ENCODE peak calls at places on chromosome 2, in seven cellular contexts. W, C, G, Z, K, O and D are unnamed samples.

GRCh38 chr2:200668473-200668872 is 82.7 kb downstream of the AOX1 start:
- DNase-seq in W (no peak), C (no peak), G (no peak), Z (no peak), K (no peak), O (no peak), D (no peak)

GRCh38 chr2:17877811-17878221 is 651 bp upstream of the KCNS3 start:
- DNase-seq in W (peak), C (no peak), G (no peak), Z (no peak), K (peak), O (no peak), D (no peak)

GRCh38 chr2:10826625-10827024 is 14.0 kb upstream of the PDIA6 start:
- DNase-seq in W (no peak), C (no peak), G (no peak), Z (no peak), K (no peak), O (no peak), D (no peak)

GRCh38 chr2:54482725-54483124 is 26.6 kb downstream of the SPTBN1 start:
- DNase-seq in W (no peak), C (peak), G (no peak), Z (no peak), K (no peak), O (no peak), D (no peak)

GRCh38 chr2:127049927-127050802 is 56.8 kb downstream of the BIN1 start:
- DNase-seq in W (peak), C (peak), G (peak), Z (peak), K (peak), O (peak), D (no peak)

GRCh38 chr2:60249879-60250278 is 303.6 kb downstream of the BCL11A start:
- DNase-seq in W (no peak), C (no peak), G (no peak), Z (no peak), K (no peak), O (no peak), D (peak)

GRCh38 chr2:235963853-235964577 is 204.2 kb downstream of the GBX2 start:
- DNase-seq in W (no peak), C (peak), G (no peak), Z (no peak), K (no peak), O (no peak), D (no peak)

GRCh38 chr2:43481927-43482542 is 113.8 kb downstream of the THADA start:
- DNase-seq in W (no peak), C (no peak), G (no peak), Z (no peak), K (no peak), O (no peak), D (no peak)

GRCh38 chr2:96869824-96870630 is at the start of gene SEMA4C:
- DNase-seq in W (peak), C (peak), G (no peak), Z (peak), K (peak), O (peak), D (no peak)

GRCh38 chr2:73933194-73933593 is 6.5 kb downstream of the DGUOK start:
- DNase-seq in W (no peak), C (no peak), G (no peak), Z (no peak), K (no peak), O (no peak), D (no peak)

GRCh38 chr2:132815522-132815921 is 145.5 kb upstream of the LYPD1 start:
- DNase-seq in W (no peak), C (no peak), G (no peak), Z (no peak), K (no peak), O (no peak), D (no peak)

GRCh38 chr2:133641497-133641896 is 73.2 kb upstream of the NCKAP5 start:
- DNase-seq in W (no peak), C (no peak), G (peak), Z (no peak), K (peak), O (peak), D (no peak)

GRCh38 chr2:136117391-136117841 is 533 bp downstream of the CXCR4 start:
- DNase-seq in W (peak), C (no peak), G (no peak), Z (peak), K (no peak), O (peak), D (no peak)

GRCh38 chr2:102033750-102034682 is 42.3 kb downstream of the IL1R2 start:
- DNase-seq in W (no peak), C (no peak), G (no peak), Z (no peak), K (no peak), O (no peak), D (no peak)

GRCh38 chr2:216777637-216778273 is 82.1 kb downstream of the TNP1 start:
- DNase-seq in W (peak), C (no peak), G (no peak), Z (peak), K (peak), O (no peak), D (no peak)

GRCh38 chr2:11079131-11079824 is 76.0 kb upstream of the SLC66A3 start:
- DNase-seq in W (no peak), C (no peak), G (peak), Z (no peak), K (peak), O (no peak), D (peak)

GRCh38 chr2:30078521-30078920 is 68.3 kb upstream of the YPEL5 start:
- DNase-seq in W (no peak), C (no peak), G (no peak), Z (no peak), K (no peak), O (no peak), D (peak)

GRCh38 chr2:67526283-67526682 is 129.2 kb downstream of the ETAA1 start:
- DNase-seq in W (no peak), C (no peak), G (no peak), Z (no peak), K (no peak), O (no peak), D (no peak)

GRCh38 chr2:101818531-101819451 is 121.3 kb downstream of the MAP4K4 start:
- DNase-seq in W (no peak), C (no peak), G (no peak), Z (no peak), K (no peak), O (no peak), D (no peak)

GRCh38 chr2:113818382-113818951 is 62.0 kb upstream of the SLC35F5 start:
- DNase-seq in W (peak), C (peak), G (no peak), Z (peak), K (no peak), O (peak), D (no peak)

GRCh38 chr2:230974096-230974913 is 21.6 kb upstream of the SPATA3 start:
- DNase-seq in W (no peak), C (no peak), G (no peak), Z (no peak), K (no peak), O (no peak), D (no peak)

GRCh38 chr2:191245869-191246531 is 796 bp downstream of the MYO1B start:
- DNase-seq in W (peak), C (peak), G (peak), Z (peak), K (peak), O (peak), D (no peak)

GRCh38 chr2:216188956-216189355 is 79.8 kb downstream of the XRCC5 start:
- DNase-seq in W (no peak), C (no peak), G (no peak), Z (no peak), K (no peak), O (no peak), D (no peak)

GRCh38 chr2:29223851-29224692 is 108.9 kb downstream of the CLIP4 start:
- DNase-seq in W (peak), C (peak), G (peak), Z (no peak), K (no peak), O (no peak), D (no peak)

GRCh38 chr2:133674433-133675331 is 106.4 kb upstream of the NCKAP5 start:
- DNase-seq in W (no peak), C (peak), G (peak), Z (no peak), K (peak), O (peak), D (no peak)

GRCh38 chr2:236485519-236485918 is 84.1 kb upstream of the ACKR3 start:
- DNase-seq in W (no peak), C (no peak), G (no peak), Z (no peak), K (no peak), O (no peak), D (no peak)

GRCh38 chr2:231397928-231398294 is 2.4 kb downstream of the B3GNT7 start:
- DNase-seq in W (no peak), C (no peak), G (no peak), Z (no peak), K (no peak), O (no peak), D (no peak)

GRCh38 chr2:86410581-86410980 is 30.6 kb upstream of the KDM3A start:
- DNase-seq in W (no peak), C (no peak), G (no peak), Z (no peak), K (no peak), O (no peak), D (no peak)
- TF ChIP-seq EP300 in W (no peak), C (no peak), G (no peak), Z (no peak), K (no peak), O (no peak), D (no peak)

GRCh38 chr2:122705751-122706150 is 950.3 kb downstream of the TSN start:
- DNase-seq in W (no peak), C (no peak), G (no peak), Z (no peak), K (no peak), O (no peak), D (no peak)

GRCh38 chr2:122703676-122704075 is 948.2 kb downstream of the TSN start:
- DNase-seq in W (no peak), C (no peak), G (no peak), Z (no peak), K (no peak), O (no peak), D (no peak)

GRCh38 chr2:122707224-122707824 is 951.9 kb downstream of the TSN start:
- DNase-seq in W (no peak), C (no peak), G (no peak), Z (no peak), K (no peak), O (no peak), D (no peak)

GRCh38 chr2:122706757-122707223 is 951.3 kb downstream of the TSN start:
- DNase-seq in W (no peak), C (no peak), G (no peak), Z (no peak), K (no peak), O (no peak), D (no peak)

GRCh38 chr2:122704109-122704563 is 948.7 kb downstream of the TSN start:
- DNase-seq in W (no peak), C (no peak), G (no peak), Z (no peak), K (no peak), O (no peak), D (no peak)
- TF ChIP-seq EP300 in W (no peak), C (no peak), G (no peak), Z (no peak), K (no peak), O (no peak), D (no peak)

GRCh38 chr2:131104487-131105155 is 515 bp upstream of the PLEKHB2 start:
- DNase-seq in W (peak), C (peak), G (peak), Z (peak), K (no peak), O (peak), D (no peak)
- TF ChIP-seq EP300 in W (no peak), C (no peak), G (no peak), Z (no peak), K (no peak), O (no peak), D (no peak)

DNA sequence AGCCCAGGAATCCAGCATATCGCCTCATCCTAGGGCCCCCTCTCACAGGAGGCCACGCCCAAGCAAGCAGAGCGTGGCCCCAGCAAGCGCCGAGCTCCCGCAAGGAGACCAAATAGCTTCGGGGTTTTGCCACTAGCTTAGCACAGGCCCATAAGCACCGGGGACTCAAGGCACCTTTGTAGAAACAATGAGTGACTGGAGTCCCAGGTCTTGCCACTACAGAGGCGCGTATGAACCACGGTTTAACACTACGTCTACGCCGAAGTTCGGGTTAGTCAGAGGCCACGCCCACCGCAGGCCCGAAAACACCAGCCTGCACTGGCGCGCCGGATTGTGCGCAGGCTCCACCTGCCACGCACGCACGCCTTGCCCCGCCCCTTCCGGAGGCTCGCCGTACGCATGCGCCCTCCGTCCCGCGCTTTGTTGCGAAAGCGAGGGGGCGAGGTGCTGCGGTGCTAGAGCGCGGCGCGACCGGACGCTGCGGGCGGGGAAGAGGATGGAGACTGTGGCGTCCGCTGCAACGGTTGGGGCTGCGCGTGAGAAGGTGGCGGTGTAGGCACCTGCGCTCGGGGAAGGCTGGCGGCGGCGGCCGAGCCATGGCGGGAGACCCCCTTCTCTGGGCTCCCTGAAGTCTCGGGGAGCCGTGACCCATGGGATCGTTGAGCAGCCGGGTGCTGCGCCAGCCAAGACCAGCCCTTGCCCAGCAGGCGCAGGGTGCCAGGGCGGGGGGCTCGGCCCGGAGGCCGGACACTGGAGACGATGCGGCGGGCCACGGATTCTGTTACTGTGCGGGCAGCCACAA is at the start of gene GMCL1:
- DNase-seq in W (peak), C (peak), G (peak), Z (peak), K (peak), O (peak), D (peak)
- TF ChIP-seq EP300 in W (no peak), C (peak), G (no peak), Z (no peak), K (no peak), O (no peak), D (no peak)

DNA sequence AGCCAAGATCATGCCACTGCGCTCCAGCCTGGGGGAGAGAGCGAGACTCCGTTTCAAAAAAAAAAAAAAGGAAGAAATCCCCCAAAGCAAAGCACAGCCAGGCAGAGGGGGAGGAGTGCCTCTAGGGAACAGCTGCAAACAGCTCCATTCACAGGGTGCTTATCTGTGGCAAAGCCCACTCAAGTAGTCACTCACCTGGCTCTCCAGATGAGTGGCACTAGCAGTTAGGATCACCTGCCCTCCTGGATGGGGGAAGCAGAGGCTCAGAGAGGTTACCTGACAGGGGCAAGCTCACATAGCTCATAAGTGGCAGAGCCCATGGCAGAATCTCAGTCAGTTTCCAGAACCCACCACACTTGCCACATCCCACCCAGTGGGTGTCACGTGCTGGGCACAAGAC is 30.3 kb downstream of the TFCP2L1 start:
- DNase-seq in W (no peak), C (peak), G (no peak), Z (no peak), K (no peak), O (no peak), D (no peak)
- TF ChIP-seq EP300 in W (no peak), C (no peak), G (no peak), Z (no peak), K (no peak), O (no peak), D (no peak)

GRCh38 chr2:158822212-158822611 is 27.1 kb downstream of the DAPL1 start:
- DNase-seq in W (no peak), C (no peak), G (no peak), Z (no peak), K (no peak), O (no peak), D (no peak)
- TF ChIP-seq EP300 in W (no peak), C (no peak), G (no peak), Z (no peak), K (no peak), O (no peak), D (no peak)

DNA sequence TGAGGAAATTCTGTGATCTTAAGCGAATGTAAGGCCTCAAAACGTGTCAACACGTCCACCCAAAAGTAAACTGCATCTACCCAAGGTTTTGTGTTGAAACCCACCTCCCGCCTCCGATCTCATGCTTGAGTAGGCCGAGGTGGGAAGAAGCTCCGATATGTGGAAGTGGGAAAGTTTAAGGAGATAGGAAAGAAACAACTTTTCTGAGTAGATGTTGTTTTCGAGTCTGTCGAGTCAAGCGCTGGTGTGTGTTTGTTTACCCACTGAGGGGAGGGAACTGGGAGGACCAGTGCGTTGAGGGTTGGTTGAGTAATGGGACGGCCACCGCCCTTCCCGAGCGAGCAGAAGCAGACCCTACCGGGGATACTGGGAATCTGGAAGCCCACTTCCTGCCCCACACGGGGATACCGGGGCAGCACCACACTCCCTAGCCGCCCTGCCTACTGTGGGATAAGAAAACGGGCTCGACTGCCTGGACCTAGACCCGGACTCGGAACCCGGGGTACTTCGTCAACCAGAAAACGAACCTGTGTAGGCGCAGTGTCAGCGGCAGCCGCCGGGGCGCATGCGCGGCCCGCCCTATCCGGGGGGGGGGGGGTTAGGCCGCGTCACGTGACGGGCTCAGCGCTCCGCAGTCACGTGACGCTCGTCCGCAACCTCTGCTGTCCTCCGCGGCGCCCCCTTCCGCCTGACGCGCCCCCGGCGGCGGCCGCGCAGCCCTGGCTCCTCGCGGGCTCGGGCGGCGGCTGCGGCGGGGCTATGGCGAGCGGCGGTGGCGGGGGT is at the start of gene RETREG2:
- DNase-seq in W (peak), C (peak), G (peak), Z (peak), K (peak), O (peak), D (peak)
- TF ChIP-seq EP300 in W (peak), C (no peak), G (peak), Z (no peak), K (no peak), O (no peak), D (no peak)